ENCODE peak calls at places on chromosomes 4 and X, in four cellular contexts. E, T, R and G are unnamed samples.

GRCh38 chrX:115260330-115260729 is 26.4 kb upstream of the LRCH2 start:
- DNase-seq in E (no peak), T (no peak), R (no peak), G (no peak)

GRCh38 chrX:93420090-93420489 is 253.3 kb downstream of the NAP1L3 start:
- DNase-seq in T (no peak), E (no peak), R (no peak), G (no peak)

GRCh38 chr4:141131738-141132688 is 1.3 kb downstream of the RNF150 start:
- DNase-seq in R (peak), T (peak), E (peak), G (no peak)

GRCh38 chr4:38669233-38669632 is 5.2 kb downstream of the KLF3 start:
- DNase-seq in R (no peak), E (no peak), T (peak), G (no peak)

GRCh38 chr4:154626793-154627484 is 14.5 kb upstream of the FGG start:
- DNase-seq in T (peak), E (peak), R (peak), G (peak)

GRCh38 chr4:37995981-37996770 is 36.0 kb downstream of the PTTG2 start:
- DNase-seq in T (no peak), R (no peak), E (no peak), G (no peak)

GRCh38 chr4:103207673-103208072 is 9.5 kb upstream of the CENPE start:
- DNase-seq in E (no peak), T (no peak), R (no peak), G (no peak)

GRCh38 chrX:48883729-48884128 is 13.8 kb downstream of the TIMM17B start:
- DNase-seq in R (no peak), E (peak), T (peak), G (no peak)

GRCh38 chr4:53584658-53585057 is 6.6 kb downstream of the LNX1 start:
- DNase-seq in T (no peak), R (no peak), E (no peak), G (no peak)

GRCh38 chrX:23373129-23373804 is 38.6 kb downstream of the PTCHD1 start:
- DNase-seq in E (no peak), R (no peak), T (peak), G (no peak)

GRCh38 chr4:2354760-2355159 is 63.7 kb downstream of the ZFYVE28 start:
- DNase-seq in R (no peak), E (no peak), T (peak), G (no peak)

GRCh38 chrX:88604433-88605221 is 142.4 kb upstream of the CPXCR1 start:
- DNase-seq in R (no peak), E (no peak), T (no peak), G (no peak)

GRCh38 chr4:98658287-98659105 is at the start of gene TSPAN5:
- DNase-seq in R (peak), E (peak), T (peak), G (peak)

GRCh38 chr4:89598602-89599001 is 238.4 kb downstream of the SNCA start:
- DNase-seq in T (no peak), R (no peak), E (no peak), G (peak)

GRCh38 chrX:48715876-48716502 is 19.5 kb downstream of the SUV39H1 start:
- DNase-seq in T (no peak), R (no peak), E (no peak), G (no peak)

DNA sequence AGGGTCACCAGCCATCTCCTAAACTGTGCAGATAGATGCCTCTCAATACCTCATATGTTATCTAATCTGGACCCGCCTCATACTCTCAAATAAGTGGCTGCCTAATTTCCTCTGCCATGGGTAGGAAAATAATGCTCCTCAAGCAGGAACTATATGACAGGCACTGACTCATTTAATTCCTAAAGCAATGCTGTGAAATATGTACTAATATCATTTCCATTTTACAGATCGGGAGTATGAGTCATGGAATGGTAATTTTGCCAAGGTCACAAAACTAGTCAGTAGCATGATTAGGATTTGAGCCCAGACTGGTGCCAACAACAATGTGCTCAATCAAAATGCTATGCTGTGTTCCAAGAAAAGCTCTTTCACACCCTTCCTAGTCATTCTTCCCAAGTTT is 3.0 kb upstream of the NXT2 start:
- DNase-seq in R (no peak), T (no peak), E (no peak), G (peak)
- H3K27ac ChIP-seq in R (no peak), T (no peak), E (no peak), G (peak)

GRCh38 chr4:169383724-169384123 is 113.0 kb upstream of the SH3RF1 start:
- DNase-seq in T (peak), E (no peak), R (no peak), G (no peak)

GRCh38 chr4:169385356-169385755 is 114.6 kb upstream of the SH3RF1 start:
- DNase-seq in R (no peak), E (no peak), T (peak), G (no peak)

GRCh38 chr4:169379688-169380087 is 108.9 kb upstream of the SH3RF1 start:
- DNase-seq in T (no peak), R (no peak), E (no peak), G (no peak)

DNA sequence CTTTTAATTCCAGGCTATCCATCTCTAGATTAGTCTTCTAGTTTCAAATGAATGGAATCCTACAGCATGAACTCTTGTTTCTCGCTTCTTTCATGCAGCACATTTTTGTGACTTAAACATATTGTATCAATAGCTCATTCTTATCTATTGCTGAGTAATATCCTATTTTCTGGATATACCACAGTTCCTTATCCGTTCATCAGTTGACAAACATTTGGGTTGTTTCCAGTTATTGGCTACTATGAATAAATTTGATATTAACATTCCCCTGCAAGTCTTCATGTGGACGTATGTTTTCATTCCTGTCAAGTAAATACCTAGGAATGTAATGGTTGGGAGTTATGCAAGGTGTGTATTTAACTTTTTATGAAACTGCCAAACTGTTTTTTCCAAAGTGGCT is 114.0 kb upstream of the SH3RF1 start:
- DNase-seq in E (no peak), T (no peak), R (no peak), G (no peak)
- H3K27ac ChIP-seq in E (no peak), T (peak), R (no peak), G (no peak)

GRCh38 chr4:153296424-153296823 is 48.1 kb upstream of the MND1 start:
- DNase-seq in R (no peak), T (peak), E (no peak), G (no peak)
- H3K27ac ChIP-seq in R (no peak), T (no peak), E (no peak), G (no peak)

DNA sequence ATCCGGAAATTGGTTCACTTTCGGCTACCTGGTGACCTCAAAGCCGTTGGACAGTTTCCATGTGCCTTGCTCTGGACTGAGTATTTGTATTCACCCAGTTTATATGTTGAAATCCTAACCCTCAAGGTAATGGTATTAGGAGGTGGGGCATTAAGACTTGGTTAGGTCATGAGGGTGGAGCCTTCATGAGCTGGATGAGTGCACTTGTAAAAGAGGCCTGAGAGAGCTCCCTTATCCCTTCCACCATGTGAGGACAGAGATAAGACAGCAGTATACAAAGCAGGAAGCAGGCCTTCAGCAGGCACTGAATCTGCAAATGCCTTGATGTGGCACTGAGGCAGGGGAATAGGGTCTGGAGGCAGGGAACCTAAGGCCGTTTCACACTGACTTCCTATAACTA is 5.3 kb upstream of the OPHN1 start:
- DNase-seq in T (no peak), E (no peak), R (no peak), G (no peak)
- H3K27ac ChIP-seq in T (no peak), E (no peak), R (no peak), G (no peak)

DNA sequence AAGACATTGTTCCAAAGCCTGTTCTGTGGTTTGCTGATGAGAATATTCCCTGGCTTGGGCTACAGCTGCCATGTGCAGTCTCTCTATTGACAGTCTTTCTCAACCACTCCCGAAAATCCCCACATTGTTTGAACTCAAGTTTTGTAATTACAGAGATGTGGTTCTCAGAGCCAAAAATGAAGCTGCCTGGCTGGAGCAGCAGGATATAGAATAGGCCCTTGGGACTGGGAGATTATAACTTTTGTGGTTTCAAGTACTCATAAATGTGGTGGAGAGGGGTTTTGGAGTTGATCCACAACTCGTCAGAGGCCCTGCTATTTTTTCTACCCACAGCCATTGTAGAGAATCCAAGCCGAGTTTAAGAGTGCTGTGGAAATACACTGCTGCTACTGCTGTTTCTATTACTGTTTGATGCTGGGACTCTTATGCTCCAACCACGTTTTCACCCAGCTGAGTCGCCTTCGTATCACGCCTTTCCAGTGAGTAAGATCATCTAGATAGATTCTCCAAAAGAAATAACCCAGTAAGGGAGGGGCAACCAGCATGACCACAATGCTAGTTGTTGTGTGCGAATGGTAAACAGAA is 57.1 kb upstream of the ATXN3L start:
- DNase-seq in E (no peak), R (no peak), T (peak), G (no peak)
- H3K27ac ChIP-seq in E (no peak), R (no peak), T (peak), G (no peak)